ENCODE peak calls at places on chromosomes 1 and 21, in four cellular contexts. E is upper lobe of left lung, R is hepatocyte, A is foreskin fibroblast. U is an unnamed sample.

GRCh38 chr1:148318123-148318899 is 164.8 kb downstream of the PPIAL4G start:
- DNase-seq in E (peak), R (no peak), A (no peak), U (peak)

GRCh38 chr21:46111193-46111571 is 13.3 kb downstream of the COL6A2 start:
- DNase-seq in E (no peak), R (no peak), A (no peak), U (no peak)

GRCh38 chr1:84156210-84156621 is 12.1 kb downstream of the PRKACB start:
- DNase-seq in E (no peak), R (no peak), A (peak), U (peak)

GRCh38 chr1:94741956-94742355 is 78.2 kb upstream of the SLC44A3 start:
- DNase-seq in E (no peak), R (no peak), A (no peak), U (no peak)

GRCh38 chr1:235357485-235358378 is 9.5 kb upstream of the TBCE start:
- DNase-seq in E (no peak), R (no peak), A (no peak), U (no peak)

GRCh38 chr1:31798433-31799195 is 17.2 kb downstream of the SPOCD1 start:
- DNase-seq in E (peak), R (peak), A (peak), U (peak)

GRCh38 chr1:51648180-51649109 is 31.6 kb downstream of the OSBPL9 start:
- DNase-seq in E (no peak), R (peak), A (peak), U (peak)

GRCh38 chr1:201552941-201553341 is 14.0 kb downstream of the NAV1 start:
- DNase-seq in E (no peak), R (no peak), A (peak), U (peak)

GRCh38 chr1:248136811-248137210 is 8.1 kb upstream of the OR2M5 start:
- DNase-seq in E (peak), R (no peak), A (no peak), U (no peak)

GRCh38 chr1:76125441-76126215 is 51.1 kb downstream of the ST6GALNAC3 start:
- DNase-seq in E (no peak), R (no peak), A (no peak), U (no peak)

GRCh38 chr1:205813755-205814058 is 709 bp upstream of the SLC41A1 start:
- DNase-seq in E (no peak), R (no peak), A (peak), U (peak)

GRCh38 chr1:162632234-162632666 is at the start of gene DDR2:
- DNase-seq in E (no peak), R (peak), A (peak), U (peak)

GRCh38 chr1:210294991-210295773 is 33.5 kb upstream of the HHAT start:
- DNase-seq in E (peak), R (peak), A (peak), U (peak)

GRCh38 chr1:198206292-198206691 is 49.5 kb downstream of the NEK7 start:
- DNase-seq in E (no peak), R (no peak), A (no peak), U (no peak)

GRCh38 chr1:7422561-7422960 is 348.5 kb upstream of the VAMP3 start:
- DNase-seq in E (no peak), R (no peak), A (no peak), U (no peak)

GRCh38 chr1:179591592-179592580 is at the start of gene TDRD5:
- DNase-seq in E (peak), R (no peak), A (no peak), U (no peak)

GRCh38 chr1:152884966-152885624 is 7.0 kb downstream of the SMCP start:
- DNase-seq in E (no peak), R (no peak), A (no peak), U (peak)

GRCh38 chr1:167623951-167624350 is 6.1 kb upstream of the RCSD1 start:
- DNase-seq in E (no peak), R (no peak), A (no peak), U (no peak)

GRCh38 chr21:46110499-46111192 is 12.7 kb downstream of the COL6A2 start:
- DNase-seq in E (peak), R (peak), A (no peak), U (no peak)

GRCh38 chr1:210505601-210506564 is 177.2 kb downstream of the HHAT start:
- DNase-seq in E (no peak), R (no peak), A (no peak), U (no peak)

GRCh38 chr21:42440187-42440792 is 36.6 kb downstream of the UBASH3A start:
- DNase-seq in E (no peak), R (no peak), A (no peak), U (no peak)

GRCh38 chr1:11629184-11629583 is 25.0 kb downstream of the FBXO2 start:
- DNase-seq in E (no peak), R (no peak), A (no peak), U (no peak)

GRCh38 chr1:233025156-233025555 is 74.7 kb downstream of the NTPCR start:
- DNase-seq in E (no peak), R (peak), A (no peak), U (peak)

GRCh38 chr1:160834945-160835565 is 27.6 kb downstream of the CD244 start:
- DNase-seq in E (no peak), R (peak), A (peak), U (no peak)

GRCh38 chr1:40622936-40623629 is 42.4 kb downstream of the RIMS3 start:
- DNase-seq in E (no peak), R (no peak), A (no peak), U (no peak)

GRCh38 chr1:40620586-40620985 is 44.9 kb downstream of the RIMS3 start:
- DNase-seq in E (no peak), R (no peak), A (no peak), U (no peak)

GRCh38 chr1:40622051-40622450 is 43.4 kb downstream of the RIMS3 start:
- DNase-seq in E (no peak), R (no peak), A (no peak), U (no peak)

GRCh38 chr1:40620150-40620549 is 45.3 kb downstream of the RIMS3 start:
- DNase-seq in E (no peak), R (no peak), A (no peak), U (no peak)

GRCh38 chr1:40618108-40618507 is 47.4 kb downstream of the RIMS3 start:
- DNase-seq in E (no peak), R (no peak), A (no peak), U (no peak)
- H3K4me3 ChIP-seq in E (no peak), R (no peak), A (no peak), U (no peak)

GRCh38 chr1:109785446-109786106 is 21.9 kb upstream of the EPS8L3 start:
- DNase-seq in E (no peak), R (no peak), A (no peak), U (no peak)
- TF ChIP-seq CTCF in E (no peak), R (no peak), A (no peak), U (no peak)

DNA sequence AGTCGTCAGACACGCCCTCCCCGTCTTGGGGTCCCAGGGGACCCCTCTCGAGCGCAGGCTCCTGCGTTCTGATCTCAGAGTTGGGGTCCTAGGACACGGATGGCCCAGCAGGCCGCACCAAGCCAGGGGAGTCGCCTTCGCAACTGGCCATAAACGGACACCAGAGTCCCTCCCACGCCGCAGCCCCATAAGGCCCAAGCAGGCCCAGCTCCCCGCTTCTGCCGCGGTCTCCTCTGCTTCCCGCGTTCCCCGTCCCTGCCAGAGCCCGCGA is 633 bp downstream of the DMRTA2 start:
- DNase-seq in E (no peak), R (no peak), A (no peak), U (no peak)
- H3K4me3 ChIP-seq in E (no peak), R (no peak), A (no peak), U (no peak)

DNA sequence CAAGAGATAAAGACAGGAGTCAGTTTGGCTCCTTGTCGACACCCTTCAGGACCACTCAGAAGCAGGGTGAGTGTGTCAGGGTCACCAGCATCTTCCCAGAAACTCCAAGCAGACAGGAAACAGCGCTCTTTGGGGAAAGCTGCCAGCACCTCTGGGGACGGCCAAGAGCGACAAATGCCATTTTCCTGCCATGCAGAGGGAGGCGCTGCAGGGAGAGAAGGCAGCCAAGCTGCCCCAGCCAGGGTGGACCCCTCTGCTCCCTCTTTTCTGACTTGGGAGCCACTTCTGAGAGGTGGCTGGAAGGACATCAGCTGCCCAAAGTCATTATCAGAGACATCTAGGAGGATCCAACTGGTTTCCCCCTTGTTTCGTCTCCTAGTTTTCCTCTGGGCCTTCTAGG is 29.0 kb downstream of the SIM2 start:
- DNase-seq in E (no peak), R (no peak), A (no peak), U (no peak)
- TF ChIP-seq CTCF in E (no peak), R (no peak), A (no peak), U (no peak)

DNA sequence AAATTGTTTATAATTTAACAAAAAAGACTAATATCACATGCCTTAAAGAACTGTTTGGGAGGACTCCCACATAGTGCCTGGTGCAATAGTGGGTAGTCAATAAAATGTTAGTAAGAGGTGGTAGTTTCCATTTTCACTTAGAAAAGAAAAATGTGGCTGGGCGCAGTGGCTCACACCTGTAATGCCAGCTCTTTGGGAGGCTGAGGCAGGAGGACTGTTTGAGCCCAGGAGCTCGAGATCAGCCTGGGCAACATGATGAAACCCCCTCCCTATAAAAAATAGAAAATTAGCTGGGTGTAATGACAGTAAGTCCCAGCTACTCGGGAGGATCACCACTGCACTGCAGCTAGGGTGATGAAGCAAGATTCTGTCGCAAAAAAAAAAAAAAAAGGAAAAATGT is 24.5 kb downstream of the C21orf91 start:
- DNase-seq in E (no peak), R (no peak), A (no peak), U (no peak)
- H3K4me3 ChIP-seq in E (no peak), R (no peak), A (no peak), U (no peak)

GRCh38 chr1:6150006-6150938 is 29.8 kb downstream of the CHD5 start:
- DNase-seq in E (no peak), R (no peak), A (no peak), U (no peak)
- TF ChIP-seq CTCF in E (no peak), R (no peak), A (no peak), U (no peak)